ENCODE peak calls at places on chromosomes 3 and 15, in five cellular contexts. L, W, V, O and X are unnamed samples.

GRCh38 chr15:39934415-39935044 is 615 bp downstream of the EIF2AK4 start:
- DNase-seq in L (no peak), O (no peak), W (peak; percentile 29), V (no peak), X (peak; percentile 34)

GRCh38 chr3:41323455-41323854 is 124.2 kb downstream of the CTNNB1 start:
- DNase-seq in L (no peak), V (no peak), O (no peak), W (peak; percentile 21), X (no peak)

GRCh38 chr15:85324202-85324601 is 56.2 kb upstream of the AKAP13 start:
- DNase-seq in W (no peak), V (no peak), L (no peak), O (no peak), X (no peak)

GRCh38 chr3:196193738-196194541 is 17.3 kb downstream of the ZDHHC19 start:
- DNase-seq in L (no peak), V (no peak), O (no peak), W (no peak), X (no peak)

GRCh38 chr3:192229866-192230265 is 497.5 kb downstream of the FGF12 start:
- DNase-seq in V (no peak), L (no peak), O (no peak), W (no peak), X (no peak)

GRCh38 chr3:173826901-173827609 is 429.5 kb downstream of the NLGN1 start:
- DNase-seq in W (peak; percentile 14), V (peak; percentile 43), O (no peak), L (no peak), X (peak; percentile 57)

GRCh38 chr15:65870889-65871533 is 1.7 kb downstream of the RAB11A start:
- DNase-seq in W (peak; percentile 83), V (peak; percentile 11), L (no peak), O (no peak), X (peak; percentile 23)

GRCh38 chr3:138724433-138724832 is 110.3 kb downstream of the PIK3CB start:
- DNase-seq in W (no peak), O (no peak), V (no peak), L (no peak), X (no peak)

GRCh38 chr3:193828477-193828876 is 235.5 kb downstream of the OPA1 start:
- DNase-seq in L (peak; percentile 69), V (no peak), O (no peak), W (no peak), X (no peak)

GRCh38 chr15:34714476-34715121 is 40.2 kb downstream of the GJD2 start:
- DNase-seq in W (no peak), V (no peak), O (no peak), L (no peak), X (no peak)

GRCh38 chr15:73741401-73741836 is 11.7 kb downstream of the INSYN1 start:
- DNase-seq in V (no peak), O (no peak), L (no peak), W (no peak), X (no peak)

GRCh38 chr3:128858167-128858566 is 21.3 kb upstream of the ACAD9 start:
- DNase-seq in V (no peak), L (no peak), O (no peak), W (no peak), X (peak; percentile 14)

GRCh38 chr3:52614689-52615088 is 71.0 kb downstream of the PBRM1 start:
- DNase-seq in W (no peak), V (no peak), O (no peak), L (no peak), X (no peak)

GRCh38 chr3:132730891-132731580 is 8.8 kb upstream of the NPHP3 start:
- DNase-seq in W (peak; percentile 76), V (peak; percentile 44), L (no peak), O (no peak), X (peak; percentile 33)

GRCh38 chr15:55589297-55589696 is 1.2 kb upstream of the PYGO1 start:
- DNase-seq in V (no peak), L (no peak), O (no peak), W (no peak), X (peak; percentile 33)

GRCh38 chr3:127692501-127693335 is 20.0 kb downstream of the ABTB1 start:
- DNase-seq in L (no peak), O (no peak), V (no peak), W (no peak), X (no peak)

GRCh38 chr3:63364495-63364894 is 86.4 kb downstream of the SYNPR start:
- DNase-seq in W (peak; percentile 67), L (no peak), O (no peak), V (peak; percentile 57), X (peak; percentile 75)

GRCh38 chr3:45509038-45509767 is 85.3 kb upstream of the LIMD1 start:
- DNase-seq in V (peak; percentile 99), L (no peak), W (peak; percentile 67), O (no peak), X (peak; percentile 94)

GRCh38 chr15:44485880-44486279 is 51.1 kb upstream of the EIF3J start:
- DNase-seq in W (no peak), V (no peak), O (no peak), L (no peak), X (no peak)

GRCh38 chr3:11530153-11530721 is 113.5 kb downstream of the VGLL4 start:
- DNase-seq in V (peak; percentile 96), W (peak; percentile 94), O (no peak), L (no peak), X (peak; percentile 75)

GRCh38 chr3:62149962-62150361 is 223.4 kb downstream of the FEZF2 start:
- DNase-seq in V (peak; percentile 18), L (no peak), W (peak; percentile 48), O (no peak), X (peak; percentile 88)

GRCh38 chr3:70096376-70097055 is 97.0 kb downstream of the SAMMSON start:
- DNase-seq in O (no peak), W (no peak), V (no peak), L (no peak), X (no peak)

GRCh38 chr3:169387751-169388696 is 275.5 kb downstream of the MECOM start:
- DNase-seq in W (peak; percentile 77), O (no peak), L (peak; percentile 49), V (no peak), X (no peak)

GRCh38 chr3:54719914-54720313 is 207.9 kb downstream of the LRTM1 start:
- DNase-seq in O (no peak), L (no peak), W (no peak), V (no peak), X (no peak)

GRCh38 chr3:54717506-54717905 is 210.4 kb downstream of the LRTM1 start:
- DNase-seq in O (no peak), W (no peak), V (no peak), L (no peak), X (no peak)

DNA sequence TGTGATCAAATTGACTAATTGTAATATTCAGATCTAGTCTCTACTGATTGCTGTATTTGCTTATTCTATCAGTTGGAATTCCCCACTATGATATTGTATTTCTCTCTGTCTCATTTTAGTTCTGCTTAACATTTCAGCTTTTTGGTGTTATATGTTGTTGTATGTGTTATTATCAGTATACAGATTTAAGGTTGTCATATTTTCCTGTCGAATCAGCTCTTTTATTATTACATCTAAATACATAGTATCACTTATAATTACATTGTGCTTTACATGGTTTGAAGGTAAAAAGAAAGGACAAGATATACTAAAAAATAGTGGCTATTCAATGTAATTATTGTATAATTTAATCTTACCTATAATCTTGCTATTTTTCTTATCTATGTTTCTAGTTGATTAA is 207.3 kb downstream of the LRTM1 start:
- DNase-seq in V (no peak), L (no peak), W (no peak), O (no peak), X (no peak)
- H3K4me3 ChIP-seq in V (no peak overlapping the region), L (no peak overlapping the region), W (no peak overlapping the region), O (no peak overlapping the region), X (no peak overlapping the region)

GRCh38 chr3:184129012-184129411 is 6.1 kb upstream of the EIF2B5 start:
- DNase-seq in O (no peak), L (no peak), V (no peak), W (peak; percentile 59), X (peak; percentile 32)
- TF ChIP-seq CTCF in O (peak; percentile 13), L (no peak), V (peak; percentile 41), W (peak; percentile 51), X (peak; percentile 53)

DNA sequence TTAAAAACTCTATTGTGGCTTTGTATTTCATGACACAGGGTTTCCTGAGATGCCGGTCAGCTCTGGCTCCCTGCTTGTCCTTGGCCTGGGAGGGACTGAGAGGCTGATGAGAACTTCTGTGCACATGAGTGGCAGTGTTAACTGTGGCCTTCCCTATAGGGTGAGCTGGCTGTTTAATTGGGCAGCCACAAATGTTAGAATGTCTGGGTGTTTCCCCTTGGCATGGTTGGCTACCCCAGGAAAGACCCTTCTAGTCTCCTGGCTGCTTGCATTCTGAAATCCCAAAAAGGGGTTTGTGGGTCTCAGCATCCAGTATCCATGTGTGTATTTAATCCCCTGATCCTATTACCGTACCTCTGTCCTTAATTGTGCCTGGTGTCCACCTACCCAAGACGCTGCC is 3.0 kb upstream of the KLF13 start:
- DNase-seq in L (no peak), W (no peak), V (no peak), O (no peak), X (no peak)
- H3K4me3 ChIP-seq in L (no peak overlapping the region), W (no peak overlapping the region), V (no peak overlapping the region), O (no peak overlapping the region), X (no peak overlapping the region)

DNA sequence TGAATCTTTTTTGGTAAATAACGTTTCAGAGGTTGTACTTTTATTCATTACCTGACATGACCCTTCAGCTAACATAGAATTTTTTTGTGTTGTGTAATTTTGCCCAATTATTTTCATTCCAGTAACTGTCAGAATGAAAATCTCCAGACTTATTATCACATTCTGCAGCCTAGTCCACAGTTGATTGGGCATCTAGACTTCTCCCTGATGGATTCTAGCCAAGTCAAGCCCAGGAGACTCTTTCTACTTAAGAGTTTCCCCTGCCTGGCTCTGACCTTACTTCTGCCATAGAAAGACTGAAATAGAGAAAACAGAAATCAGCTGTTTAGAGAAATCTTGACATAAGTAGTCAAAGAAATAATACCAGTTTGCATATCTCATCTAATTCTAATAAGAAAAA is 82.9 kb upstream of the CDAN1 start:
- DNase-seq in W (peak; percentile 52), V (no peak), O (no peak), L (no peak), X (no peak)
- TF ChIP-seq CTCF in W (no peak), V (no peak), O (no peak), L (no peak), X (no peak)

GRCh38 chr3:20039765-20040475 is at the start of gene KAT2B:
- DNase-seq in V (no peak), W (peak; percentile 50), O (peak; percentile 70), L (peak; percentile 58), X (peak; percentile 56)

GRCh38 chr3:20037255-20037996 is 2.8 kb upstream of the KAT2B start:
- DNase-seq in O (no peak), L (no peak), W (no peak), V (no peak), X (no peak)

GRCh38 chr3:20040476-20041196 is 390 bp downstream of the KAT2B start:
- DNase-seq in L (peak; percentile 66), W (peak; percentile 69), V (no peak), O (peak; percentile 35), X (peak; percentile 65)

GRCh38 chr3:20039082-20039764 is 1.0 kb upstream of the KAT2B start:
- DNase-seq in L (no peak), O (no peak), V (no peak), W (no peak), X (no peak)

GRCh38 chr3:20038679-20039078 is 1.6 kb upstream of the KAT2B start:
- DNase-seq in L (no peak), V (no peak), O (no peak), W (no peak), X (no peak)
- H3K4me3 ChIP-seq in L (peak overlapping the region; percentile 92), V (peak overlapping the region; percentile 76), O (peak overlapping the region; percentile 54), W (peak overlapping the region; percentile 70), X (peak overlapping the region; percentile 91)